ENCODE peak calls at places on chromosomes 12 and 14, in seven cellular contexts. Z is cardiac muscle cell; Q is ovary; A is naive thymus-derived CD4-positive, alpha-beta T cell; Y is aorta; S is Caco-2; C is pancreas. M is an unnamed sample.

GRCh38 chr12:117809509-117809908 is 159.3 kb downstream of the KSR2 start:
- DNase-seq in Q (no peak), Z (no peak), A (no peak), Y (no peak), S (no peak), C (no peak), M (no peak)

GRCh38 chr14:21589317-21589716 is 9.4 kb upstream of the OR10G3 start:
- DNase-seq in S (no peak), Q (no peak), Y (no peak), Z (no peak), C (no peak), A (no peak), M (no peak)

GRCh38 chr14:24848427-24848826 is 201.5 kb downstream of the STXBP6 start:
- DNase-seq in S (no peak), Z (peak; percentile 46), C (no peak), Y (no peak), Q (no peak), A (no peak), M (no peak)

GRCh38 chr14:64507376-64508156 is 3.0 kb downstream of the ZBTB1 start:
- DNase-seq in C (no peak), S (no peak), A (no peak), Y (no peak), Z (peak; percentile 17), Q (no peak), M (no peak)

GRCh38 chr12:66428261-66428660 is 126.0 kb downstream of the HELB start:
- DNase-seq in Y (no peak), A (no peak), S (no peak), C (no peak), Z (no peak), Q (no peak), M (no peak)

GRCh38 chr12:25155031-25155576 is 39.9 kb downstream of the DNAI7 start:
- DNase-seq in A (peak; percentile 56), Y (no peak), C (no peak), S (no peak), Z (peak; percentile 43), Q (no peak), M (no peak)

GRCh38 chr14:67623114-67623513 is 3.4 kb downstream of the ARG2 start:
- DNase-seq in Y (no peak), Q (no peak), A (peak; percentile 44), C (no peak), Z (peak; percentile 56), S (no peak), M (no peak)

GRCh38 chr12:114669501-114670256 is 14.3 kb downstream of the TBX3 start:
- DNase-seq in A (no peak), Q (peak; percentile 51), Y (no peak), Z (no peak), S (no peak), C (no peak), M (no peak)

GRCh38 chr12:116540617-116541152 is 18.5 kb upstream of the MAP1LC3B2 start:
- DNase-seq in Z (peak; percentile 52), Y (no peak), S (no peak), Q (no peak), A (no peak), C (no peak), M (no peak)

GRCh38 chr14:92511472-92512247 is 1.9 kb upstream of the RIN3 start:
- DNase-seq in Z (peak; percentile 96), Y (no peak), C (no peak), A (no peak), Q (no peak), S (no peak), M (no peak)

GRCh38 chr14:34030864-34031263 is 80.0 kb upstream of the EGLN3 start:
- DNase-seq in A (no peak), S (no peak), Q (peak; percentile 52), Y (no peak), C (no peak), Z (peak; percentile 89), M (no peak)

GRCh38 chr14:38721822-38722431 is 381.1 kb downstream of the SEC23A start:
- DNase-seq in Z (peak; percentile 72), Y (peak; percentile 69), Q (no peak), C (peak; percentile 71), S (no peak), A (peak; percentile 2), M (no peak)

GRCh38 chr14:23186913-23187654 is 3.6 kb upstream of the SLC7A8 start:
- DNase-seq in C (peak; percentile 68), Z (peak; percentile 86), Q (no peak), Y (no peak), A (peak; percentile 55), S (peak; percentile 53), M (no peak)

GRCh38 chr14:72554994-72555608 is 338.8 kb downstream of the DPF3 start:
- DNase-seq in Q (no peak), C (no peak), S (no peak), Z (no peak), Y (no peak), A (no peak), M (no peak)

GRCh38 chr14:22375321-22375930 is 213.6 kb downstream of the DAD1 start:
- DNase-seq in Q (no peak), S (no peak), Z (peak; percentile 74), A (peak; percentile 2), Y (no peak), C (peak; percentile 25), M (no peak)

GRCh38 chr14:69314327-69314726 is 54.4 kb downstream of the GALNT16 start:
- DNase-seq in Z (no peak), Q (no peak), A (no peak), S (peak; percentile 17), Y (no peak), C (no peak), M (no peak)

GRCh38 chr12:70069221-70069811 is 173.9 kb upstream of the CNOT2 start:
- DNase-seq in Z (no peak), Q (no peak), Y (no peak), C (no peak), A (no peak), S (no peak), M (no peak)

GRCh38 chr12:84198294-84198946 is 714.2 kb downstream of the SLC6A15 start:
- DNase-seq in A (no peak), Z (no peak), Q (no peak), C (peak; percentile 29), Y (no peak), S (no peak), M (no peak)

GRCh38 chr14:90517431-90517841 is 120.6 kb downstream of the CALM1 start:
- DNase-seq in Y (no peak), S (no peak), Q (no peak), Z (no peak), C (no peak), A (no peak), M (no peak)

GRCh38 chr14:90518941-90519256 is 122.1 kb downstream of the CALM1 start:
- DNase-seq in Y (no peak), A (peak; percentile 56), S (no peak), Z (peak; percentile 45), Q (no peak), C (no peak), M (peak; percentile 31)

GRCh38 chr14:90520326-90520725 is 123.5 kb downstream of the CALM1 start:
- DNase-seq in C (no peak), A (no peak), S (no peak), Q (no peak), Z (no peak), Y (no peak), M (no peak)

GRCh38 chr14:90519262-90519920 is 122.6 kb downstream of the CALM1 start:
- DNase-seq in C (no peak), S (no peak), Z (no peak), A (no peak), Y (no peak), Q (no peak), M (no peak)

DNA sequence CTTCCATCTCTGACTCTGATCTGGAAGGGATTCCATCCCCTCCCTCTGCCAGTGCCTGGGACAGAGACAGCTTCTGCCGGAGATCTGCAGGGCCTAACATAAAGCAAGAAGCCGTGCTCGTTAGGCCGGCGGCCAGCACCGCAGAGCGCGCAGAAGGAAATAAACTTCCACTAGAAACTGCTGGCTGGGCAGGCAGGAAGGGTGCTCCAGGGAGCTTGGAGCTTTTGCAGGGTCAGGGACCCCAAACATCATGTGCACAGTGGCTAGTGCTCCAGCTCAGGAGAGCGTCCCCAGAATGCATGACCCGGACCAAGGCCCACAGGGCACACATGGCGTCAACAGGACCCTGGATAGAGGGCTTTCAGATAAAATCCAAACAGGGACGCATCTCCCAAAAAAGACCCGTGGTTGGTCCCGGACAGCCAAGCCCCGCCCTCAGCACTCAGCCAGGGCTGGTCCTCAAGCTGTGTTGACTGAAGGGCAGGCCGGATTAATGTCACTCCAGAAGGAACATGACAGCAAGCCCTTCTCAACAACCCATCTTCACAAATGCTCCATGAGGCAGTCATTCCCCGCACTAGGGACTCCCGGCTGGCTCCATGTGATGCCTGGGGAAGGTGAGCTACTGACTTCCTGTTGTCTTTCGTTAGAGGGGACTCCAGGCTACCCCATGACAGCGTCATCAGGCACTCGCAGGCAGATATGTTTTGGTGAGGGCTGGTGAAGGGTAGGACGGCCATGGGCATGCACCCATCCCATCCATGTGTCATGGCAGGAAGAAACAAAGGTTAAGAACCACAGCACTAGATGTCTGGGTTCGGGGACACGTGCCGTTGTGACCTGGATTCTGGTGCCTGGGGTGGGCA is 121.5 kb downstream of the CALM1 start:
- DNase-seq in S (no peak), A (no peak), C (no peak), Y (no peak), Q (no peak), Z (peak; percentile 14), M (no peak)
- H3K4me1 ChIP-seq in S (peaks cover 57% of the 10 kb centered on the region), A (no peaks in the 10 kb centered on the region), C (peaks cover under 1% of the 10 kb centered on the region), Y (no peaks in the 10 kb centered on the region), Q (peaks cover 24% of the 10 kb centered on the region), Z (peaks cover 5% of the 10 kb centered on the region), M (no peaks in the 10 kb centered on the region)

GRCh38 chr12:75662501-75663159 is 151.2 kb upstream of the KRR1 start:
- DNase-seq in Z (no peak), C (no peak), Q (no peak), Y (no peak), S (no peak), A (no peak), M (no peak)
- H3K4me1 ChIP-seq in Z (no peaks in the 10 kb centered on the region), C (peaks cover 15% of the 10 kb centered on the region), Q (no peaks in the 10 kb centered on the region), Y (peaks cover 3% of the 10 kb centered on the region), S (peaks cover 31% of the 10 kb centered on the region), A (no peaks in the 10 kb centered on the region), M (no peaks in the 10 kb centered on the region)

DNA sequence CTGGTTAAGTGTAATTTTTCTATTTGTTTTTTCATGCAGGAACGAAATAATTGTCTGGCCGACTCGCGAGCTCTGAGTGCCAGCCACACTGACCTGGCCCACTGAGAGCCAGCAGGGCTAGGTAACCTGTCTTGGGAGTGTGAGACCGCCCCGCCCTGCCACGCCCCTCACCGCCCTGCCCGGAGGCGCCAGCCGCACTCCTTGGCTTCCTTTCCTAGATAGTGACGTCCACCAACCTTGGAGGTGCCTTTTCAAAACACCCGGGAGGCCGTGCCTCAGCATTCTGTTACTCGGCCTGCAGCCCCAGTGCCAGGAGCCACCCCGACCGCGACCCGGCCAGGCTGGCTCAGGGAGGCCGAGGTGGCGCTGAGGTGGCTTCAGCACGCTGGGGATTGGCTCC is 21.7 kb downstream of the XRCC3 start:
- DNase-seq in A (no peak), Z (no peak), C (no peak), Y (no peak), S (no peak), Q (no peak), M (no peak)
- H3K4me1 ChIP-seq in A (no peaks in the 10 kb centered on the region), Z (no peaks in the 10 kb centered on the region), C (no peaks in the 10 kb centered on the region), Y (no peaks in the 10 kb centered on the region), S (no peaks in the 10 kb centered on the region), Q (peaks cover 24% of the 10 kb centered on the region), M (no peaks in the 10 kb centered on the region)

DNA sequence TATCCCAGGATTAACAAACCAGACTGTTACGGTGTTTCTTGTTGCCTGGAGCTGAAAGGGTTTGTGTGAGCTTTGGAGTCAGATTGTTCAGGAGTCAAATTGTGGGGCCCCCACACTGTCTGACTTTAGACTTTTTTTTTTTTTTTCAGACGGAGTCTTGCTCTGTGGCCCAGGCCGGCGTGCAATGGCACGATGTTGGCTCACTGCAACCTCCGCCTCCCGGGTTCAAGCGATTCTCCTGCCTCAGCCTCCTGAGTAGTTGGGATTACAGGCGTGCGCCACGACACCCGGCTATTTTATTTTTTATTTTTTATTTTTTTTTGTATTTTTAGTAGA is 847 bp downstream of the TSFM start:
- DNase-seq in Y (no peak), A (no peak), S (no peak), C (no peak), Q (no peak), Z (no peak), M (no peak)
- H3K4me1 ChIP-seq in Y (no peaks in the 10 kb centered on the region), A (peaks cover 36% of the 10 kb centered on the region), S (no peaks in the 10 kb centered on the region), C (peaks cover 15% of the 10 kb centered on the region), Q (peaks cover 3% of the 10 kb centered on the region), Z (peaks cover 6% of the 10 kb centered on the region), M (peaks cover 36% of the 10 kb centered on the region)